ENCODE peak calls at places on chromosomes 13 and 19, in eight cellular contexts. U, Q, L, C, B, Z, H and Y are unnamed samples.

GRCh38 chr13:33976965-33977364 is 159.0 kb downstream of the RFC3 start:
- DNase-seq in U (no peak), B (no peak), L (no peak), C (no peak), Z (no peak), Q (no peak), H (no peak), Y (no peak)

GRCh38 chr19:12694641-12695040 is 1.8 kb downstream of the FBXW9 start:
- DNase-seq in L (no peak), Z (no peak), Q (no peak), U (no peak), B (no peak), C (no peak), H (no peak), Y (no peak)

GRCh38 chr19:11949201-11949600 is 15.6 kb upstream of the ZNF763 start:
- DNase-seq in C (no peak), U (no peak), L (no peak), B (no peak), H (no peak), Z (no peak), Q (no peak), Y (no peak)

GRCh38 chr19:8631425-8631819 is 989 bp downstream of the NFILZ start:
- DNase-seq in H (no peak), B (no peak), Q (no peak), Z (no peak), C (no peak), L (no peak), U (no peak), Y (no peak)

GRCh38 chr19:58181902-58182576 is 822 bp upstream of the ZNF274 start:
- DNase-seq in U (no peak), Z (peak), B (no peak), Q (no peak), L (peak), H (peak), C (peak), Y (peak)

GRCh38 chr13:40651866-40652587 is 14.4 kb downstream of the FOXO1 start:
- DNase-seq in U (no peak), H (no peak), C (no peak), L (no peak), Q (no peak), Z (peak), B (no peak), Y (peak)

GRCh38 chr19:38388310-38389100 is at the start of gene SPRED3:
- DNase-seq in L (no peak), H (no peak), C (no peak), Z (no peak), B (peak), Q (peak), U (peak), Y (peak)

GRCh38 chr19:42270346-42271044 is 1.4 kb downstream of the CIC start:
- DNase-seq in C (peak), L (peak), Z (no peak), H (no peak), Q (no peak), U (peak), B (no peak), Y (no peak)

GRCh38 chr19:1267441-1268391 is 1.4 kb upstream of the CIRBP start:
- DNase-seq in B (no peak), C (no peak), Q (no peak), U (peak), L (peak), H (no peak), Z (no peak), Y (no peak)

GRCh38 chr13:98200211-98200878 is 23.3 kb upstream of the RNF113B start:
- DNase-seq in H (no peak), C (no peak), U (no peak), Q (no peak), B (no peak), L (no peak), Z (peak), Y (no peak)

GRCh38 chr19:13130886-13131490 is 12.9 kb downstream of the NACC1 start:
- DNase-seq in U (no peak), H (no peak), C (no peak), B (no peak), Z (peak), L (no peak), Q (no peak), Y (no peak)

GRCh38 chr13:33176526-33176925 is 109.0 kb downstream of the STARD13 start:
- DNase-seq in Q (no peak), Z (no peak), L (no peak), U (no peak), C (no peak), B (no peak), H (no peak), Y (no peak)

GRCh38 chr19:40673377-40673776 is 17.1 kb downstream of the NUMBL start:
- DNase-seq in B (no peak), C (no peak), H (no peak), Q (no peak), L (no peak), Z (no peak), U (peak), Y (no peak)

GRCh38 chr19:23991170-23991569 is 76.5 kb downstream of the ZNF726 start:
- DNase-seq in U (no peak), B (no peak), L (no peak), C (no peak), Q (peak), Z (no peak), H (no peak), Y (no peak)

GRCh38 chr19:4089400-4089908 is 22.8 kb upstream of the ZBTB7A start:
- DNase-seq in H (no peak), B (no peak), Z (no peak), C (no peak), U (peak), L (peak), Q (no peak), Y (no peak)

GRCh38 chr13:103388839-103389238 is 322.6 kb upstream of the SLC10A2 start:
- DNase-seq in U (no peak), B (no peak), Z (no peak), H (no peak), C (no peak), L (no peak), Q (no peak), Y (no peak)

GRCh38 chr13:35818577-35819165 is 312.5 kb downstream of the DCLK1 start:
- DNase-seq in H (no peak), C (no peak), U (no peak), Q (peak), L (no peak), B (no peak), Z (no peak), Y (no peak)

GRCh38 chr19:13169769-13170168 is 19.6 kb downstream of the IER2 start:
- DNase-seq in B (no peak), Z (no peak), Q (no peak), L (no peak), H (no peak), U (no peak), C (no peak), Y (no peak)

GRCh38 chr19:33677745-33678426 is 56.1 kb downstream of the CHST8 start:
- DNase-seq in B (peak), Q (no peak), Z (peak), U (no peak), C (no peak), H (no peak), L (no peak), Y (peak)

GRCh38 chr19:47215581-47215980 is 15.4 kb downstream of the BBC3 start:
- DNase-seq in B (no peak), Z (no peak), Q (no peak), L (no peak), U (no peak), H (no peak), C (no peak), Y (no peak)

GRCh38 chr13:37617162-37617561 is 18.6 kb upstream of the POSTN start:
- DNase-seq in Q (no peak), C (no peak), B (no peak), L (no peak), H (no peak), U (no peak), Z (no peak), Y (no peak)

GRCh38 chr13:111344471-111345191 is 24.2 kb downstream of the TEX29 start:
- DNase-seq in H (no peak), L (no peak), Z (peak), U (peak), B (peak), C (no peak), Q (peak), Y (peak)

GRCh38 chr19:28468701-28469459 is 744.1 kb downstream of the UQCRFS1 start:
- DNase-seq in B (no peak), C (no peak), Q (no peak), L (no peak), U (peak), Z (peak), H (no peak), Y (peak)

GRCh38 chr19:40750035-40750284 is 317 bp downstream of the ACTMAP start:
- DNase-seq in Q (no peak), L (no peak), C (no peak), Z (no peak), H (no peak), B (no peak), U (no peak), Y (no peak)

GRCh38 chr19:6802336-6803035 is 30.0 kb downstream of the VAV1 start:
- DNase-seq in U (no peak), Q (no peak), H (peak), C (peak), Z (peak), B (no peak), L (peak), Y (no peak)

GRCh38 chr13:43802511-43802910 is 15.7 kb upstream of the ENOX1 start:
- DNase-seq in B (no peak), H (no peak), Q (no peak), U (no peak), C (no peak), L (no peak), Z (no peak), Y (no peak)

GRCh38 chr13:94464771-94465170 is 14.7 kb downstream of the DCT start:
- DNase-seq in C (no peak), H (no peak), B (no peak), Q (no peak), U (no peak), L (no peak), Z (no peak), Y (no peak)

GRCh38 chr19:18503337-18503970 is 18.4 kb downstream of the ELL start:
- DNase-seq in Q (no peak), U (no peak), C (no peak), B (no peak), Z (no peak), L (no peak), H (no peak), Y (no peak)

GRCh38 chr13:77779461-77780272 is 82.2 kb downstream of the SLAIN1 start:
- DNase-seq in Z (no peak), C (peak), B (no peak), Q (peak), H (no peak), L (no peak), U (no peak), Y (no peak)

GRCh38 chr19:1287622-1288527 is 2.2 kb downstream of the EFNA2 start:
- DNase-seq in Q (no peak), C (no peak), Z (no peak), U (peak), B (no peak), L (no peak), H (no peak), Y (no peak)

GRCh38 chr19:48997972-48998371 is 4.3 kb downstream of the RUVBL2 start:
- DNase-seq in C (no peak), Q (no peak), H (no peak), B (peak), U (no peak), Z (peak), L (no peak), Y (peak)